ENCODE peak calls at places on chromosomes 13 and 19, in six cellular contexts. J is IMR-90, C is GM12878, P is K562, T is H1, I is HepG2. X is an unnamed sample.

GRCh38 chr13:48251616-48252081 is 18.6 kb downstream of the ITM2B start:
- DNase-seq in J (peak; percentile 58), C (no peak), P (no peak), T (no peak), I (no peak), X (no peak)

GRCh38 chr13:74278901-74279300 is 144.7 kb upstream of the KLF12 start:
- DNase-seq in J (no peak), C (no peak), P (no peak), T (no peak), I (no peak), X (no peak)

GRCh38 chr19:40530091-40530901 is 46.4 kb upstream of the SHKBP1 start:
- DNase-seq in J (no peak), C (no peak), P (peak; percentile 73), T (no peak), I (no peak), X (no peak)

GRCh38 chr19:38837656-38838121 is 6.1 kb upstream of the ECH1 start:
- DNase-seq in J (peak; percentile 35), C (no peak), P (no peak), T (no peak), I (peak; percentile 65), X (no peak)

GRCh38 chr19:18477974-18478373 is 40.0 kb upstream of the ISYNA1 start:
- DNase-seq in J (no peak), C (no peak), P (no peak), T (no peak), I (no peak), X (no peak)

GRCh38 chr13:66933994-66934393 is 296.1 kb downstream of the PCDH9 start:
- DNase-seq in J (peak; percentile 90), C (no peak), P (peak; percentile 57), T (no peak), I (no peak), X (peak; percentile 12)

GRCh38 chr13:86665842-86666241 is 866.6 kb upstream of the SLITRK6 start:
- DNase-seq in J (no peak), C (no peak), P (no peak), T (no peak), I (no peak), X (no peak)

GRCh38 chr13:109945206-109945960 is 159.0 kb upstream of the IRS2 start:
- DNase-seq in J (peak; percentile 79), C (no peak), P (no peak), T (no peak), I (no peak), X (no peak)

GRCh38 chr13:37074703-37075102 is 15.2 kb upstream of the SUPT20H start:
- DNase-seq in J (peak; percentile 49), C (no peak), P (no peak), T (no peak), I (no peak), X (peak; percentile 8)

GRCh38 chr13:23868521-23868920 is 20.7 kb downstream of the MIPEP start:
- DNase-seq in J (peak; percentile 95), C (no peak), P (no peak), T (no peak), I (no peak), X (no peak)

GRCh38 chr19:10353793-10354391 is 14.5 kb upstream of the ICAM3 start:
- DNase-seq in J (peak; percentile 17), C (no peak), P (peak; percentile 84), T (peak; percentile 91), I (no peak), X (peak; percentile 32)

GRCh38 chr13:66665991-66666390 is 564.1 kb downstream of the PCDH9 start:
- DNase-seq in J (peak; percentile 88), C (no peak), P (no peak), T (no peak), I (no peak), X (no peak)

GRCh38 chr13:34698953-34699352 is 243.1 kb upstream of the NBEA start:
- DNase-seq in J (no peak), C (no peak), P (no peak), T (no peak), I (no peak), X (no peak)

GRCh38 chr13:98994080-98994479 is 16.2 kb upstream of the DOCK9 start:
- DNase-seq in J (no peak), C (no peak), P (no peak), T (no peak), I (no peak), X (no peak)

GRCh38 chr13:37617162-37617561 is 18.6 kb upstream of the POSTN start:
- DNase-seq in J (peak; percentile 80), C (no peak), P (no peak), T (no peak), I (no peak), X (no peak)

GRCh38 chr13:39586956-39587605 is 15.9 kb downstream of the LHFPL6 start:
- DNase-seq in J (no peak), C (no peak), P (no peak), T (no peak), I (no peak), X (no peak)

GRCh38 chr13:109682534-109683244 is 103.7 kb downstream of the IRS2 start:
- DNase-seq in J (no peak), C (no peak), P (no peak), T (no peak), I (no peak), X (no peak)

GRCh38 chr13:40789275-40790231 is at the start of gene SLC25A15:
- DNase-seq in J (peak; percentile 72), C (no peak), P (peak; percentile 72), T (no peak), I (peak; percentile 67), X (peak; percentile 48)

GRCh38 chr19:12833747-12834417 is 497 bp downstream of the RTBDN start:
- DNase-seq in J (no peak), C (no peak), P (peak; percentile 78), T (no peak), I (no peak), X (no peak)

GRCh38 chr13:32423592-32423991 is 4.3 kb downstream of the N4BP2L1 start:
- DNase-seq in J (no peak), C (no peak), P (peak; percentile 23), T (no peak), I (no peak), X (no peak)

GRCh38 chr13:23087884-23088283 is 92.9 kb upstream of the SGCG start:
- DNase-seq in J (peak; percentile 20), C (no peak), P (peak; percentile 50), T (no peak), I (peak; percentile 23), X (peak; percentile 35)

GRCh38 chr19:27964165-27964564 is 1248.8 kb downstream of the UQCRFS1 start:
- DNase-seq in J (no peak), C (no peak), P (no peak), T (no peak), I (no peak), X (no peak)

GRCh38 chr19:27966390-27966816 is 1246.5 kb downstream of the UQCRFS1 start:
- DNase-seq in J (no peak), C (no peak), P (peak; percentile 18), T (no peak), I (no peak), X (no peak)

DNA sequence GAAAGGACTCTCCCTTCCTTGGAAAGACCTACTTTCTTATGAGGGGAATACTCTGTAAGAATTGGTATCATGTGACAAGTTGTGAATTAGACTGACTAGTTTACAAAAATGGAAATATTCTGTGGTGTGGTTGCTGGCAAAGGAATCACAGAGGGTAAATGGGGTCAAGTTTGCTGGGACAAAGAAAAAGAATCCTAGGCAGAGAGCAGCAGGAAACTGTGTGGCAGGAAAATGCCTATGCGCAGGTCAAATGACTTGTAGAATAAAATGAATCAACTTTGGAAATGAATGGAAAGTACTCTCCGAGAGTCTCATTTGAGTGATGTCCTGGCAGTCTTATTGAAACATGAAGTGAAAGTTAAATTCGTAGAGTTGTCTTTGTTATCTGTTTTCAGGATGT is 1250.7 kb downstream of the UQCRFS1 start:
- DNase-seq in J (no peak), C (no peak), P (no peak), T (no peak), I (no peak), X (no peak)
- H3K9ac ChIP-seq in J (no peak overlapping the region), C (no peak overlapping the region), P (no peak overlapping the region), T (no peak overlapping the region), I (no peak overlapping the region), X (no peak overlapping the region)

DNA sequence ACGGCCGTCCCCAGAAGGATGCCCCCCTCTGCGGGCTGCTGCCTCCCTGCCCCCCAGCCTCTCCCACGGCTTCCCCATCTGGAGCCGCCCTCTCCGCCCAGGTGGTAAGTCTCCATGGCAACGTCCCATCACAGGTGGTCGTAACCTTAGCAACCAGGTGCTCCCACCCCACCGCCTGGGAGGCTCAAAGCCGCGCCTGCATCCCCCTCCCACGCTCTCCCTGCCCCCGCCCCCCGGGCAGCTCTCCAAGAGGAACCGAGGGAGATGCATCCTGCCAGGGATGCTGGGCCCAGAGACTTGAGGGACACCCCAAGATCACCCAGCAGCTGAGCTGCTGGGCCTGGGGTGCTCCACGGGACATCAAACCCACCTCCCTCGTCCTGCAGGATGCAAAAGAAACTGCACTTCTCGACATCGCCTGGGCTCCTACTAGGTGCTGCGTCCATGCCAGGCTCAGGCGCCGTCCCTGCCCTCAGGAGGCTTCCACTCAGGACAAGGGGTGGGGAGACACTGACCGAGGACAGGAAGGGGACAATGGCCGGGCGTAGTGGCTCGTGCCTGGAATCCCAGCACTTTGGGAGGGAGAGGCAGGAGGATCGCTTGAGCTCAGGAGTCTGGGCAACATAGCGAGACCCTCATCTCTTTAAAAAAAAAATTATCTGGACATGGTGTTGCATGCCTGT is 5.0 kb upstream of the LINGO3 start:
- DNase-seq in J (no peak), C (no peak), P (no peak), T (no peak), I (no peak), X (no peak)
- TF ChIP-seq CEBPB in J (no peak), C (no peak), P (no peak), T (no peak), I (no peak), X (no peak)

DNA sequence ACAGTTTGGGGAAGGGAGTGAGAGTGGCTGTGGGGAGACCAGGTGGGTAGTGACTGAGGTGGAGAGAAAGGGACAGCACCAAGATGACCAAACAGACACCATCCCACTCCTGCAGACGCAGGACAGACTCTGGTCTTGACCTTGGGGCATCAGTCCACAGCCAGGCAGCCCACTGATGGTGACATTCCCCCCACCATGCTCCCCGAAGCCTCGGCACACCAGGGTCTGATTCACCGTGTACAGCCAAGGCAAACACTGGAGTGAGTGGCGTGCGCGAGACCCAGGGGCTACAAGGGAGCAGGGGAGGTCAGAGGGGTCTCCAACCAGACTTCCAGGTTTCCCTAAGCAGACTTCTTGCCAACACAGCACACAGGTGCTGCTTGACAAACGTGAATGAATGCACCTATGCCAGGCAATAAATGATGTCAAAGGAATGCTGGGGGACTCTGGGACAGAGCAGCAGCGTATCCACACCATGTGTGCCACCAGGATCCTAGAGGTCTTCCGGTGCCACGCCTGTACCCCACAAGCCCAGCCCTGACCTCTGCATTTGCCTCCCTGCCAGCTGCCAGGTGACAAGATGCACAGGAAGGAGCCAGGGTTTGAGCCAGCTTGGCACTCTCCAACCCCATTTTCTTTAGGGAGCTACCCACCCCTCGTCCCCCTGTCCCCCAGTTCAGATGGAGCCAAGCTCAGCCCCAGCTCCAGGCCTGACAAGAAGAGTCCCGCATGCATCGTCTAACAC is 18.5 kb downstream of the RANBP3 start:
- DNase-seq in J (no peak), C (no peak), P (no peak), T (no peak), I (no peak), X (no peak)
- H3K9ac ChIP-seq in J (no peak overlapping the region), C (no peak overlapping the region), P (no peak overlapping the region), T (no peak overlapping the region), I (peak overlapping the region; percentile 55), X (no peak overlapping the region)

DNA sequence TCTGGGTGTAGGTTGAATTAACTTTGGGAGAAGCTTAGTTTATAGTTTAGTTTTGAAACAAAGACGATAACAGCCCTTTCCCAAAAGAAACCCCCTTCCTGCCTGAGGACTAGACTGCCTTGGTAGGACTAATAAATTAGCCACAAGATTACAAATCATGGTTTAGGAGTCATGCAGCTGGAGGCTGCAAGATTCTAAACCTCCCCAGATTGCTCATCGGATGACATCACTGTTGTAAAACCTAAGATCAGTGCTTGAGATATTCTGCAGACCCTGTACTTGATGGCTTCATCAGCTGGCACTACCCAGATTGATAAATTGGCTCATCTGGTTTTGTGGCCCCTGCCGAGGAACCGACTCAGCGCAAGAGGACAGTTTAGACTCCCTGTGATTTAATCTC is 35.9 kb upstream of the MPHOSPH8 start:
- DNase-seq in J (peak; percentile 86), C (no peak), P (no peak), T (no peak), I (no peak), X (no peak)
- TF ChIP-seq CEBPB in J (peak; percentile 58), C (no peak), P (no peak), T (no peak), I (no peak), X (no peak)